ENCODE peak calls at places on chromosomes 2 and 18, in five cellular contexts. One of them, this sample, is unnamed.

GRCh38 chr2:68742638-68743037 is 8.0 kb downstream of the ARHGAP25 start:
- DNase-seq in T1000: no peak
- DNase-seq in cardiac muscle cell: no peak
- DNase-seq in foreskin keratinocyte: no peak
- DNase-seq in DND-41: no peak
- DNase-seq in this sample: no peak

GRCh38 chr18:72830109-72830508 is 37.7 kb downstream of the NETO1 start:
- DNase-seq in T1000: no peak
- DNase-seq in cardiac muscle cell: peak
- DNase-seq in foreskin keratinocyte: no peak
- DNase-seq in DND-41: peak
- DNase-seq in this sample: peak

GRCh38 chr2:314561-315336 is 26.9 kb upstream of the ALKAL2 start:
- DNase-seq in T1000: no peak
- DNase-seq in cardiac muscle cell: no peak
- DNase-seq in foreskin keratinocyte: no peak
- DNase-seq in DND-41: no peak
- DNase-seq in this sample: no peak

GRCh38 chr2:28895189-28895893 is 874 bp downstream of the WDR43 start:
- DNase-seq in T1000: no peak
- DNase-seq in cardiac muscle cell: peak
- DNase-seq in foreskin keratinocyte: peak
- DNase-seq in DND-41: peak
- DNase-seq in this sample: no peak

GRCh38 chr2:70328921-70329561 is 27.2 kb upstream of the FAM136A start:
- DNase-seq in T1000: no peak
- DNase-seq in cardiac muscle cell: no peak
- DNase-seq in foreskin keratinocyte: peak
- DNase-seq in DND-41: no peak
- DNase-seq in this sample: no peak

GRCh38 chr2:15661295-15661569 is 69.6 kb downstream of the DDX1 start:
- DNase-seq in T1000: no peak
- DNase-seq in cardiac muscle cell: no peak
- DNase-seq in foreskin keratinocyte: no peak
- DNase-seq in DND-41: no peak
- DNase-seq in this sample: no peak

GRCh38 chr18:38313851-38314250 is 748.3 kb upstream of the CELF4 start:
- DNase-seq in T1000: no peak
- DNase-seq in cardiac muscle cell: no peak
- DNase-seq in foreskin keratinocyte: no peak
- DNase-seq in DND-41: no peak
- DNase-seq in this sample: no peak

GRCh38 chr2:25332571-25332970 is 9.2 kb downstream of the DNMT3A start:
- DNase-seq in T1000: no peak
- DNase-seq in cardiac muscle cell: no peak
- DNase-seq in foreskin keratinocyte: no peak
- DNase-seq in DND-41: no peak
- DNase-seq in this sample: peak

GRCh38 chr2:30880516-30880915 is 73.3 kb upstream of the CAPN13 start:
- DNase-seq in T1000: no peak
- DNase-seq in cardiac muscle cell: no peak
- DNase-seq in foreskin keratinocyte: no peak
- DNase-seq in DND-41: no peak
- DNase-seq in this sample: no peak

GRCh38 chr2:188114014-188114413 is 177.7 kb upstream of the GULP1 start:
- DNase-seq in T1000: no peak
- DNase-seq in cardiac muscle cell: no peak
- DNase-seq in foreskin keratinocyte: no peak
- DNase-seq in DND-41: no peak
- DNase-seq in this sample: no peak

GRCh38 chr18:31042391-31043181 is at the start of gene DSC3:
- DNase-seq in T1000: peak
- DNase-seq in cardiac muscle cell: peak
- DNase-seq in foreskin keratinocyte: peak
- DNase-seq in DND-41: no peak
- DNase-seq in this sample: no peak

GRCh38 chr2:10043256-10043905 is at the start of gene KLF11:
- DNase-seq in T1000: peak
- DNase-seq in cardiac muscle cell: peak
- DNase-seq in foreskin keratinocyte: peak
- DNase-seq in DND-41: no peak
- DNase-seq in this sample: peak

GRCh38 chr2:121527009-121527682 is 3.5 kb upstream of the RNU4ATAC start:
- DNase-seq in T1000: no peak
- DNase-seq in cardiac muscle cell: no peak
- DNase-seq in foreskin keratinocyte: peak
- DNase-seq in DND-41: no peak
- DNase-seq in this sample: no peak

GRCh38 chr2:196962325-196962724 is 35.8 kb upstream of the PGAP1 start:
- DNase-seq in T1000: no peak
- DNase-seq in cardiac muscle cell: no peak
- DNase-seq in foreskin keratinocyte: no peak
- DNase-seq in DND-41: no peak
- DNase-seq in this sample: no peak

GRCh38 chr2:120110507-120110906 is 97.6 kb downstream of the EPB41L5 start:
- DNase-seq in T1000: no peak
- DNase-seq in cardiac muscle cell: no peak
- DNase-seq in foreskin keratinocyte: no peak
- DNase-seq in DND-41: no peak
- DNase-seq in this sample: no peak

GRCh38 chr18:55573386-55573785 is 14.6 kb downstream of the TCF4 start:
- DNase-seq in T1000: no peak
- DNase-seq in cardiac muscle cell: no peak
- DNase-seq in foreskin keratinocyte: no peak
- DNase-seq in DND-41: no peak
- DNase-seq in this sample: no peak

This sample was measured in hippocampal formation.